ENCODE peak calls at places on chromosomes 2 and 18, in eight cellular contexts. I, K, Y, C, H, Q, T and V are unnamed samples.

GRCh38 chr2:27040282-27040681 is 7.5 kb downstream of the TMEM214 start:
- DNase-seq in I (no peak), K (no peak), Y (no peak), C (no peak), H (no peak), Q (no peak), T (no peak), V (no peak)

GRCh38 chr18:34807106-34807796 is 97.2 kb downstream of the DTNA start:
- DNase-seq in I (no peak), K (peak; percentile 86), Y (no peak), C (no peak), H (no peak), Q (no peak), T (no peak), V (no peak)

GRCh38 chr2:238928520-238929241 is 80.8 kb downstream of the TWIST2 start:
- DNase-seq in I (peak; percentile 65), K (no peak), Y (no peak), C (no peak), H (no peak), Q (no peak), T (no peak), V (no peak)

GRCh38 chr18:21826196-21826595 is 85.6 kb downstream of the MIB1 start:
- DNase-seq in I (no peak), K (peak; percentile 78), Y (no peak), C (peak; percentile 88), H (no peak), Q (no peak), T (no peak), V (no peak)

GRCh38 chr2:164388511-164388910 is 232.8 kb downstream of the GRB14 start:
- DNase-seq in I (no peak), K (peak; percentile 77), Y (no peak), C (peak; percentile 92), H (peak; percentile 64), Q (no peak), T (no peak), V (no peak)

GRCh38 chr18:8730080-8730827 is 24.9 kb downstream of the MTCL1 start:
- DNase-seq in I (peak; percentile 66), K (no peak), Y (no peak), C (peak; percentile 96), H (peak; percentile 92), Q (peak; percentile 30), T (no peak), V (no peak)

GRCh38 chr2:30872797-30873196 is 65.6 kb upstream of the CAPN13 start:
- DNase-seq in I (no peak), K (no peak), Y (no peak), C (no peak), H (no peak), Q (no peak), T (no peak), V (no peak)

GRCh38 chr2:12202702-12203101 is 456.3 kb downstream of the LPIN1 start:
- DNase-seq in I (no peak), K (no peak), Y (no peak), C (no peak), H (no peak), Q (no peak), T (no peak), V (no peak)

GRCh38 chr2:127158614-127159290 is 51.8 kb upstream of the BIN1 start:
- DNase-seq in I (no peak), K (no peak), Y (no peak), C (no peak), H (no peak), Q (peak; percentile 11), T (no peak), V (no peak)

GRCh38 chr2:20188201-20188600 is 36.7 kb downstream of the SDC1 start:
- DNase-seq in I (no peak), K (no peak), Y (no peak), C (no peak), H (no peak), Q (no peak), T (no peak), V (no peak)

GRCh38 chr2:135948642-135949355 is 36.6 kb downstream of the DARS1 start:
- DNase-seq in I (no peak), K (peak; percentile 90), Y (no peak), C (peak; percentile 82), H (peak; percentile 69), Q (peak; percentile 22), T (no peak), V (no peak)

GRCh38 chr2:237886702-237887481 is 27.5 kb downstream of the RAMP1 start:
- DNase-seq in I (peak; percentile 81), K (no peak), Y (no peak), C (peak; percentile 82), H (no peak), Q (no peak), T (no peak), V (peak; percentile 81)

GRCh38 chr2:31397099-31397498 is 17.4 kb downstream of the XDH start:
- DNase-seq in I (no peak), K (no peak), Y (no peak), C (no peak), H (no peak), Q (no peak), T (no peak), V (no peak)

GRCh38 chr18:54957295-54957694 is 2.0 kb downstream of the CCDC68 start:
- DNase-seq in I (no peak), K (no peak), Y (no peak), C (no peak), H (no peak), Q (no peak), T (no peak), V (no peak)

GRCh38 chr2:7666561-7667259 is 749.5 kb downstream of the RNF144A start:
- DNase-seq in I (no peak), K (no peak), Y (no peak), C (no peak), H (no peak), Q (no peak), T (no peak), V (no peak)

DNA sequence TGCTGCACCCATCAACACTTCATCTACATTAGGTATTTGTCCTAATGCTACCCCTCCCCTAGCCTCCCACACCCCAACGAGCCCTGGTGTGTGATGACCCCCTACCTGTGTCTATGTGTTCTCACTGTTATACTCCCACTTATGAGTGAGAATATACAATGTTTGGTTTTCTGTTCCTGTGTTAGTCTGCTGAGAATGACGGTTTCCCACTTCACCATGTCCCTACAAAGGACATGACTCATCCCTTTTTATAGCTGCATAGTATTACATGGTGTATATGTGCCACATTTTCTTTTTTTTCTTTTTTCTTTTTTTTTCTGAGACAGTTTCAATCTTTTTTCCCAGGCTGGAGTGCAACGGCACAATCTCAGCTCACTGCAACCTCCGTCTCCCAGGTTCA is 284.1 kb upstream of the CYP26B1 start:
- DNase-seq in I (no peak), K (no peak), Y (no peak), C (no peak), H (no peak), Q (no peak), T (no peak), V (no peak)
- TF ChIP-seq CTCF in I (no peak), K (no peak), Y (no peak), C (no peak), H (no peak), Q (no peak), T (no peak), V (no peak)

GRCh38 chr2:36318547-36318946 is 37.0 kb upstream of the CRIM1 start:
- DNase-seq in I (no peak), K (no peak), Y (no peak), C (no peak), H (peak; percentile 22), Q (no peak), T (no peak), V (no peak)
- TF ChIP-seq CTCF in I (no peak), K (peak; percentile 21), Y (no peak), C (no peak), H (peak; percentile 16), Q (no peak), T (no peak), V (no peak)

DNA sequence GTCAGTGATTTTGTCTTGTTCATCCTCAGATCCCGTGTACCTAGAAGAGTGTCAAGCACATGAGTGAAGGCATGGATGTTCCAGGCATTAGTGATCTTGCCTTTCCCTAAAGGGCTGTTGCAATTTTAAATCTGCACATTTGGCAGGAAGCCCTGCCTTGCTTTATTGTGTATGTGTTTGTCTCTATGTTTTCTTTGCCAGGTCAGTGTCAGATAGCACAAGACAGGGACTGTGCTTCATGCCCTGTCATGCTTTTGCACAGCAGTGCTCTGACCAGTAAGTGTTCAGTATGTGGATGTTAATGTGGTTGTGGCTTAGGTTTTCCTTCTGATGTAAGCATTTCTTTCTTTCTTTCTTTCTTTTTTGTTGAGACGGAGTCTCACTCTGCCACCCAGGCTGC is 131.5 kb downstream of the RGPD3 start:
- DNase-seq in I (no peak), K (no peak), Y (no peak), C (no peak), H (no peak), Q (no peak), T (no peak), V (no peak)
- TF ChIP-seq CTCF in I (no peak), K (no peak), Y (no peak), C (no peak), H (no peak), Q (no peak), T (no peak), V (no peak)

GRCh38 chr18:44677933-44678332 is 2.8 kb upstream of the SETBP1 start:
- DNase-seq in I (no peak), K (no peak), Y (no peak), C (no peak), H (no peak), Q (no peak), T (no peak), V (no peak)

GRCh38 chr18:44680271-44681038 is at the start of gene SETBP1:
- DNase-seq in I (peak; percentile 92), K (peak; percentile 74), Y (peak; percentile 67), C (peak; percentile 48), H (peak; percentile 31), Q (peak; percentile 43), T (peak; percentile 70), V (no peak)

GRCh38 chr18:44678725-44679055 is 2.0 kb upstream of the SETBP1 start:
- DNase-seq in I (no peak), K (no peak), Y (no peak), C (no peak), H (no peak), Q (no peak), T (no peak), V (no peak)

GRCh38 chr18:44679912-44680270 is 797 bp upstream of the SETBP1 start:
- DNase-seq in I (peak; percentile 80), K (peak; percentile 52), Y (peak; percentile 48), C (peak; percentile 56), H (peak; percentile 54), Q (no peak), T (peak; percentile 66), V (no peak)

DNA sequence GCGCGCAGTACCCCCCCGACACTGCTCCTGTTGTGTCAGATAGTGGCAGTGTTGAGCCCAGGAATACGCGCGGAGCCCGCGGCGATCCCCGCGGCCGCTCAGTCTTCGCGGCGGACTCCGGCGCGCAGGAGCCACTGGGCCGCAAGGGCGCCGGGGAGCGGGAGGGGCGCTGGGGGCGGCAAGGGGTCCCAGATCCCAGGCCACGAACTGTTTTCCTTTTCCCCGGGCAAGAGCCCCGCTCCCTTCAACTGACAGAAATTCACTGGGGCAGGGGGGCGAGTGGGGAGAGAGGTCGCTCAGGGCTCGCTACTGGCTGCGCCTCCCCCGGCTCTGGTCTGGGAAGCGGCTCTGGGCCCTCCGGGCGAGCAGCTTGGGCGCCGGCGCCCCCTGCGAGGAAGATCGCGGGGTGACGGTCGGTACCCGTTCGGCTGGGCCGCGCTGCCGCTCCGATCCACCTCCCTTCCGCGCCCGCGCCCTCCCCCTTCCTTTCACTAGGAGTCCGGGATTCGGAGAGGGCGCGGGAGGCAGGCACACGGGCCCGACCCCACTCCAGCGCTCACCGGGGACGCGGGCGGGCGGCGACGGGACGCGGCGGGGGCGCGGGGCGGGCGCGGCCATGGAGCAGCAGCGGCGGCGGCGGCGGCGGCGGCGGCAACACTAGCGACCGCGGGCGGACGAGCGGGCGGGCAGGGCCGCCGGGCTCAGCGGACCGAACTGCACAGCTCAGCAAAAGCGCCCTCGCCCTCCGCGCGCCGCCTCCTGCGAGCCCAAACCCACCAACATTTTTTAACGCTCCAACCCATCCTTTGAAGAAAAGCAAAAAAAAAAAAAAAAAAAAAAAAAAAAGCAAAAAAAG is 1.4 kb upstream of the SETBP1 start:
- DNase-seq in I (peak; percentile 94), K (peak; percentile 80), Y (peak; percentile 83), C (peak; percentile 82), H (peak; percentile 75), Q (peak; percentile 79), T (peak; percentile 78), V (peak; percentile 56)
- TF ChIP-seq CTCF in I (peak; percentile 65), K (peak; percentile 60), Y (no peak), C (peak; percentile 49), H (peak; percentile 52), Q (no peak), T (peak; percentile 42), V (no peak)